ENCODE peak calls at places on chromosome 7, in six cellular contexts. V is mammary epithelial cell, T is HCT116, C is HepG2, Y is IMR-90, W is neural progenitor cell. A is an unnamed sample.

GRCh38 chr7:10312942-10313341 is 660.7 kb upstream of the PHF14 start:
- DNase-seq in C (no peak), W (no peak), Y (no peak), V (no peak), T (no peak), A (no peak)

GRCh38 chr7:139118234-139118802 is 8.8 kb upstream of the ZC3HAV1 start:
- DNase-seq in W (no peak), C (peak), V (peak), T (peak), Y (peak), A (no peak)

GRCh38 chr7:150857276-150858055 is 5.1 kb downstream of the AOC1 start:
- DNase-seq in Y (no peak), W (no peak), V (no peak), C (no peak), T (no peak), A (no peak)

GRCh38 chr7:132930881-132931280 is 151.0 kb downstream of the CHCHD3 start:
- DNase-seq in V (no peak), C (peak), W (peak), Y (peak), T (no peak), A (no peak)

GRCh38 chr7:127907638-127908040 is 123.6 kb downstream of the LRRC4 start:
- DNase-seq in V (peak), Y (peak), C (peak), W (no peak), T (no peak), A (no peak)

GRCh38 chr7:135200824-135201331 is 10.4 kb downstream of the WDR91 start:
- DNase-seq in C (no peak), V (peak), Y (no peak), W (no peak), T (no peak), A (no peak)

GRCh38 chr7:124403112-124403511 is 362.5 kb downstream of the GPR37 start:
- DNase-seq in W (no peak), T (no peak), Y (no peak), C (no peak), V (no peak), A (no peak)

GRCh38 chr7:12494354-12495024 is 76.0 kb upstream of the SCIN start:
- DNase-seq in W (peak), T (no peak), V (no peak), C (no peak), Y (no peak), A (no peak)

GRCh38 chr7:154789404-154789803 is 213.5 kb downstream of the PAXIP1 start:
- DNase-seq in Y (no peak), C (peak), T (peak), V (no peak), W (peak), A (no peak)

GRCh38 chr7:20932785-20933184 is 146.1 kb upstream of the SP8 start:
- DNase-seq in Y (no peak), V (peak), T (no peak), C (no peak), W (no peak), A (no peak)

GRCh38 chr7:129690701-129691100 is 79.2 kb downstream of the NRF1 start:
- DNase-seq in V (peak), Y (peak), C (no peak), W (no peak), T (no peak), A (no peak)

GRCh38 chr7:134535272-134535918 is 8.0 kb downstream of the AKR1B10 start:
- DNase-seq in C (no peak), Y (no peak), W (no peak), T (no peak), V (no peak), A (no peak)

GRCh38 chr7:132211971-132212370 is 364.3 kb downstream of the PLXNA4 start:
- DNase-seq in Y (no peak), C (no peak), V (peak), W (no peak), T (no peak), A (no peak)

GRCh38 chr7:1650363-1651030 is 19.6 kb upstream of the ELFN1 start:
- DNase-seq in T (no peak), C (no peak), Y (no peak), V (no peak), W (no peak), A (no peak)

GRCh38 chr7:147651601-147652000 is 939.0 kb upstream of the C7orf33 start:
- DNase-seq in V (no peak), W (no peak), C (no peak), Y (no peak), T (no peak), A (no peak)

GRCh38 chr7:27661776-27662489 is 750 bp downstream of the HIBADH start:
- DNase-seq in Y (peak), T (no peak), W (no peak), C (peak), V (peak), A (peak)

GRCh38 chr7:115840702-115841101 is 189.9 kb downstream of the TFEC start:
- DNase-seq in Y (no peak), W (no peak), C (no peak), T (no peak), V (no peak), A (no peak)

GRCh38 chr7:115070311-115070710 is 148.4 kb downstream of the MDFIC start:
- DNase-seq in V (peak), W (no peak), C (no peak), T (no peak), Y (no peak), A (no peak)

GRCh38 chr7:69808401-69808800 is 210.1 kb downstream of the AUTS2 start:
- DNase-seq in C (no peak), W (no peak), Y (no peak), T (no peak), V (no peak), A (no peak)

GRCh38 chr7:17275749-17276671 is 22.4 kb upstream of the AHR start:
- DNase-seq in Y (peak), T (no peak), V (peak), C (peak), W (no peak), A (no peak)

GRCh38 chr7:93476491-93477344 is 97.8 kb downstream of the CALCR start:
- DNase-seq in Y (no peak), C (no peak), T (no peak), V (no peak), W (peak), A (no peak)

GRCh38 chr7:28626629-28627262 is 214.4 kb downstream of the CREB5 start:
- DNase-seq in Y (peak), W (peak), V (peak), T (peak), C (peak), A (peak)

GRCh38 chr7:151717415-151717814 is 159.5 kb downstream of the PRKAG2 start:
- DNase-seq in C (no peak), W (no peak), V (no peak), T (no peak), Y (no peak), A (no peak)

GRCh38 chr7:55073051-55073511 is 54.3 kb downstream of the EGFR start:
- DNase-seq in C (no peak), V (peak), Y (peak), W (no peak), T (no peak), A (no peak)

GRCh38 chr7:132387596-132387995 is 188.7 kb downstream of the PLXNA4 start:
- DNase-seq in Y (no peak), V (no peak), W (no peak), T (no peak), C (no peak), A (no peak)

GRCh38 chr7:151688236-151688780 is 168.6 kb upstream of the RHEB start:
- DNase-seq in Y (no peak), T (no peak), C (no peak), V (no peak), W (no peak), A (no peak)

GRCh38 chr7:140688341-140688740 is 8.2 kb upstream of the NDUFB2 start:
- DNase-seq in C (no peak), Y (no peak), V (no peak), T (no peak), W (no peak), A (no peak)

GRCh38 chr7:1664711-1665591 is 5.1 kb upstream of the ELFN1 start:
- DNase-seq in C (peak), W (peak), Y (peak), V (peak), T (peak), A (no peak)

GRCh38 chr7:128197989-128198580 is 43.0 kb upstream of the LEP start:
- DNase-seq in V (no peak), Y (no peak), W (no peak), C (no peak), T (no peak), A (no peak)

GRCh38 chr7:12031638-12032037 is 179.5 kb upstream of the TMEM106B start:
- DNase-seq in V (peak), W (no peak), Y (peak), C (no peak), T (peak), A (peak)

GRCh38 chr7:40870108-40870507 is 735.3 kb downstream of the SUGCT start:
- DNase-seq in T (no peak), C (no peak), Y (peak), W (no peak), V (no peak), A (no peak)

GRCh38 chr7:158394936-158395335 is 192.7 kb downstream of the PTPRN2 start:
- DNase-seq in W (peak), Y (no peak), V (no peak), C (no peak), T (no peak), A (peak)

GRCh38 chr7:97639036-97639435 is 92.8 kb upstream of the TAC1 start:
- DNase-seq in W (no peak), T (no peak), C (no peak), V (peak), Y (no peak), A (no peak)

GRCh38 chr7:14841850-14842249 is 60.7 kb downstream of the DGKB start:
- DNase-seq in W (no peak), Y (peak), V (no peak), C (no peak), T (no peak), A (no peak)

GRCh38 chr7:126535176-126535575 is 717.6 kb downstream of the GRM8 start:
- DNase-seq in Y (no peak), V (no peak), T (no peak), C (no peak), W (no peak), A (no peak)

GRCh38 chr7:154564676-154565075 is 438.2 kb downstream of the PAXIP1 start:
- DNase-seq in T (no peak), C (no peak), Y (no peak), V (no peak), W (no peak), A (no peak)

GRCh38 chr7:138000081-138000701 is 1.7 kb downstream of the CREB3L2 start:
- DNase-seq in W (peak), V (peak), T (no peak), C (peak), Y (peak), A (peak)

DNA sequence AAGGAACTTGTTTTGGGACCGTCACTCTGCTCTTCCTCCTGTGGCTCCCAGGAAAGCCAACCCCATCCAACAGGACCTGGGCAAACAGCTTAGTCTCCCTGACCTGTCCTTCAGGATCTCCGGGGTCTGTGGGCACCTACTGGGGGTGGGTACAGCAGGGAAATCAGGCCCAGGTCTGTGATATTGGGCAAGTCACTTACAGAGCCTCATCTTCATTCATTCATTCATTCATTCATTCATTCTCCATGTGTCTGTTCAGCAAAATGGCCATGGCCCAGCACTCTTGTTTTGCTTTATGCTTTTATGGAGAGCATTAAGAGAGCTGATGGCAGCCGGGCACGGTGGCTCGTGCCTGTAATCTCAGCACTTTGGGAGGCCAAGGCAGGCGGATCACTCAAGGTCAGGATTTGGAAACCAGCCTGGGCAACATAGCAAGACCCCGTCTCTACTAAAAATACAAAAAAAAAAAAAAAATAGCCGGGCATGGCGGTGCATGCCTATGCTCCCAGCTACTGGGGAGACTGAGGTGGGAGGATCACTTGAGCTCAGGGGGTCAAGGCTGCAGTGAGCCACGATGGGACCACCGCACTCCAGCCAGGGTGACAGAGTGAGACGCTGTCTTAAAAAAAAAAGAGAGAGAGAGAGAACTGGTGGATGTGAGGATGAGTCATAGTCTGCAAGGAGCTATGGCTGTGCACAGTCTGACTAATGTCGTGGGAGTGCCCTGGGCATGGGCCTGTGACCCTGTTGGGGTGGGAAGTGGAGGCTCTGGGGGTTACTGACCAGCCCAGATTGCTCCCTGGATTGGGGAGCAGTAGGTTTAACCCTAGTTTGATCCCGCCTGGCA is 54.3 kb downstream of the CLIP2 start:
- DNase-seq in V (peak), W (no peak), Y (peak), C (no peak), T (peak), A (no peak)
- H3K4me2 ChIP-seq in V (no peak), W (no peak), Y (peak), C (no peak), T (peak), A (no peak)

GRCh38 chr7:31258391-31258790 is 82.1 kb downstream of the NEUROD6 start:
- DNase-seq in T (no peak), C (no peak), Y (no peak), V (no peak), W (no peak), A (no peak)

GRCh38 chr7:31263363-31263762 is 77.2 kb downstream of the NEUROD6 start:
- DNase-seq in C (no peak), W (no peak), V (peak), Y (no peak), T (no peak), A (no peak)

DNA sequence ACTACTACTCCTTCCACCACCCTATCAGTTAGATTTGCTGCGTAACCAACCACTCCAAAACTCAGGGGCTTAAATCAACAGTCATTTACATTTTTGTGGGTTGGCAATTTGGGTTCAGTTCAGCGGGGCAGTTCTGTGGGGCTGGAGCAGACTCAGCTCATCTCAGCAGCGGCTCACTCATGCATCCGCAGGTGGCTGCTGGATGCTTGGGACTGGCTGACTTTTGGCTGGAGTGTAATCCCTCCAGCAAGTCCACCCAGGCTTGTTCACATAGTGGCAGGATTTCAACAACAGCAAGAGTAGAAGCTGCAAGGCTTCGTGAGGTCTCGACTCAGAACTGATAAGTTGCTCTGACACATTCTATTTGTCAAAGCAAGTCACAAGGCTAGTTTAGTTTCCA is 79.2 kb downstream of the NEUROD6 start:
- DNase-seq in T (no peak), C (no peak), W (peak), V (no peak), Y (no peak), A (no peak)
- H2AFZ ChIP-seq in T (no peak), C (peak), W (no peak), V (no peak), Y (no peak), A (no peak)

GRCh38 chr7:52018680-52019054 is 702.1 kb upstream of the COBL start:
- DNase-seq in V (no peak), Y (no peak), W (no peak), T (no peak), C (no peak), A (no peak)

GRCh38 chr7:52021343-52021742 is 704.7 kb upstream of the COBL start:
- DNase-seq in V (no peak), T (no peak), W (no peak), Y (no peak), C (no peak), A (no peak)

GRCh38 chr7:52017802-52018679 is 701.4 kb upstream of the COBL start:
- DNase-seq in T (no peak), Y (no peak), C (peak), V (no peak), W (peak), A (peak)
- TF ChIP-seq CTCF in T (peak), Y (no peak), C (peak), V (peak), W (peak), A (peak)

GRCh38 chr7:26044320-26044719 is 107.7 kb upstream of the NFE2L3 start:
- DNase-seq in V (no peak), W (no peak), T (no peak), Y (no peak), C (no peak), A (no peak)
- H3K4me2 ChIP-seq in V (no peak), W (no peak), T (no peak), Y (no peak), C (no peak), A (no peak)

DNA sequence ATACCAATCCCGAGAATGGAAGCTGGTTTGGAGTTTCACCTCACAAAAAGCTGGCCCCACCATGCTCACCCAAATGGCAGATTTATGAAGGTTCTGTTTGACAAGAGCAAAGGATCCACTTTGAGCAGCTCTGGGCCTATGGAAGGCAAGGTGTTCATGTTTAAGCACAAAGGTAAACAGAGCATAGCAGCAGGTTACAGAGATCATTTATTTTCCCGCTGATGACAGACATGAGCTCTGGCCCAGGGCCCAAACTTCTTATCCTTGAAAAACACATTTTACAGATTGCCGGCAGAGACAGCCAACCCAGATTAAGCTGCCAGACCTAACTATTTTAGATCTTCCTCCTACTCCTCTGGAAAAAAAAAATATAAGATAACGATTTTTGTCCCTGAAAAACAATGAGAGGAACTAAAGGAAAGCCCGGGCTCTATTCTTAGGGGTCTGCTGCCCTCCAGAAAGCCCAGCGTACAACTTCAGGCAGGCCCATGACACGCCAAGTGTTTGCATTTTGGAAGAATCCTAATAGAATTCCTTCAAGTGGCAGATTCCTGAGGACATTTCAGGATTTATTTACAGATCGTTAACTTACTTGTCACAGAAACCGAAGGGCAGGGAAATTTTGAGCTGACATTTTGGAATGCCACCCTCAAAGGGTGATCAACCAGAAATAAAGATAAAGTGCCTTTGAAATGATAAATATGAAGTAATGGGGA is 40.0 kb downstream of the SYPL1 start:
- DNase-seq in T (no peak), W (no peak), C (peak), Y (no peak), V (no peak), A (no peak)
- H2AFZ ChIP-seq in T (no peak), W (no peak), C (no peak), Y (no peak), V (peak), A (peak)

A was measured in MM.1S.